ENCODE peak calls at places on chromosomes 13 and 19, in four cellular contexts. E is aorta, K is AG09309, Q is ELF-1. S is an unnamed sample.

GRCh38 chr13:31797154-31797775 is 57.9 kb downstream of the RXFP2 start:
- DNase-seq in Q (peak; percentile 5), E (no peak), K (no peak), S (no peak)

GRCh38 chr19:5718032-5718578 is 1.8 kb downstream of the LONP1 start:
- DNase-seq in K (no peak), Q (no peak), E (no peak), S (peak; percentile 76)

GRCh38 chr13:37369618-37370017 is 228.9 kb downstream of the POSTN start:
- DNase-seq in K (no peak), E (no peak), Q (no peak), S (no peak)

GRCh38 chr19:57267294-57267693 is 13.0 kb upstream of the ZNF460 start:
- DNase-seq in K (no peak), Q (no peak), E (no peak), S (no peak)

GRCh38 chr13:102944821-102945220 is 99.0 kb downstream of the ERCC5 start:
- DNase-seq in E (no peak), K (no peak), Q (no peak), S (no peak)

GRCh38 chr13:77022341-77022740 is 4.6 kb downstream of the FBXL3 start:
- DNase-seq in K (no peak), Q (no peak), E (no peak), S (no peak)

GRCh38 chr19:3125900-3126524 is 9.8 kb upstream of the GNA15 start:
- DNase-seq in K (no peak), Q (peak; percentile 87), E (peak; percentile 87), S (no peak)

GRCh38 chr13:22053053-22053452 is 382.2 kb downstream of the FGF9 start:
- DNase-seq in Q (no peak), E (no peak), K (no peak), S (no peak)

GRCh38 chr13:46116653-46117502 is 12.0 kb upstream of the CPB2 start:
- DNase-seq in E (no peak), K (no peak), Q (no peak), S (no peak)

S was measured in posterior vena cava.